ENCODE peak calls at places on chromosome 1, in four cellular contexts. Q, L, G and U are unnamed samples.

GRCh38 chr1:246583448-246584185 is 17.4 kb downstream of the CNST start:
- DNase-seq in Q (no peak), L (no peak), G (no peak), U (peak)

GRCh38 chr1:179079113-179079761 is 2.6 kb upstream of the TOR3A start:
- DNase-seq in Q (peak), L (peak), G (no peak), U (peak)

GRCh38 chr1:71303617-71304041 is 222.8 kb upstream of the ZRANB2 start:
- DNase-seq in Q (no peak), L (no peak), G (no peak), U (no peak)

GRCh38 chr1:226990133-226990716 is 50.1 kb downstream of the COQ8A start:
- DNase-seq in Q (peak), L (peak), G (no peak), U (peak)

GRCh38 chr1:83816836-83817235 is 182.1 kb downstream of the TTLL7 start:
- DNase-seq in Q (no peak), L (no peak), G (no peak), U (no peak)

GRCh38 chr1:52632732-52633290 is at the start of gene SHISAL2A:
- DNase-seq in Q (no peak), L (no peak), G (no peak), U (peak)

GRCh38 chr1:202084791-202085681 is 37.7 kb upstream of the GPR37L1 start:
- DNase-seq in Q (peak), L (no peak), G (peak), U (no peak)

GRCh38 chr1:240073097-240073496 is 18.6 kb upstream of the FMN2 start:
- DNase-seq in Q (no peak), L (no peak), G (no peak), U (no peak)

GRCh38 chr1:91402023-91402422 is 2.6 kb downstream of the HFM1 start:
- DNase-seq in Q (peak), L (no peak), G (no peak), U (no peak)

GRCh38 chr1:29343476-29343875 is 107.2 kb downstream of the PTPRU start:
- DNase-seq in Q (no peak), L (no peak), G (no peak), U (no peak)

GRCh38 chr1:59013276-59013927 is 229.6 kb upstream of the JUN start:
- DNase-seq in Q (no peak), L (peak), G (no peak), U (peak)

GRCh38 chr1:169466259-169467230 is 19.2 kb downstream of the SLC19A2 start:
- DNase-seq in Q (peak), L (no peak), G (no peak), U (peak)

GRCh38 chr1:198890531-198890930 is 251.7 kb downstream of the PTPRC start:
- DNase-seq in Q (no peak), L (no peak), G (no peak), U (no peak)

GRCh38 chr1:211885746-211886522 is 55.4 kb upstream of the LPGAT1 start:
- DNase-seq in Q (no peak), L (no peak), G (no peak), U (no peak)

GRCh38 chr1:154856544-154856943 is 13.5 kb downstream of the KCNN3 start:
- DNase-seq in Q (no peak), L (no peak), G (no peak), U (no peak)

GRCh38 chr1:201598973-201599372 is 60.0 kb downstream of the NAV1 start:
- DNase-seq in Q (no peak), L (peak), G (no peak), U (no peak)

GRCh38 chr1:2255420-2256369 is 27.6 kb downstream of the SKI start:
- DNase-seq in Q (no peak), L (no peak), G (no peak), U (peak)

GRCh38 chr1:119209943-119210342 is 69.5 kb upstream of the WARS2 start:
- DNase-seq in Q (no peak), L (no peak), G (no peak), U (no peak)

GRCh38 chr1:15429701-15430149 is 8.5 kb upstream of the CTRC start:
- DNase-seq in Q (no peak), L (no peak), G (no peak), U (peak)

GRCh38 chr1:177586429-177586828 is 383.4 kb downstream of the SEC16B start:
- DNase-seq in Q (no peak), L (no peak), G (no peak), U (no peak)

GRCh38 chr1:94055459-94056122 is 65.4 kb downstream of the ABCA4 start:
- DNase-seq in Q (no peak), L (no peak), G (no peak), U (no peak)

GRCh38 chr1:163761898-163762297 is 440.1 kb downstream of the NUF2 start:
- DNase-seq in Q (no peak), L (no peak), G (no peak), U (no peak)

GRCh38 chr1:43077273-43077672 is 94.8 kb downstream of the EBNA1BP2 start:
- DNase-seq in Q (peak), L (no peak), G (no peak), U (no peak)

GRCh38 chr1:95325337-95325736 is 91.3 kb downstream of the RWDD3 start:
- DNase-seq in Q (no peak), L (no peak), G (no peak), U (no peak)

GRCh38 chr1:155196103-155196892 is 11.4 kb downstream of the THBS3 start:
- DNase-seq in Q (no peak), L (no peak), G (no peak), U (no peak)

GRCh38 chr1:19758227-19758830 is 41.4 kb downstream of the TMCO4 start:
- DNase-seq in Q (no peak), L (no peak), G (no peak), U (peak)

GRCh38 chr1:220575718-220576497 is 48.0 kb downstream of the MARK1 start:
- DNase-seq in Q (no peak), L (no peak), G (no peak), U (no peak)

GRCh38 chr1:27864264-27864895 is 8.0 kb upstream of the THEMIS2 start:
- DNase-seq in Q (no peak), L (no peak), G (no peak), U (peak)

GRCh38 chr1:218171302-218171893 is 113.7 kb upstream of the RRP15 start:
- DNase-seq in Q (no peak), L (no peak), G (no peak), U (no peak)

GRCh38 chr1:163922743-163923186 is 601.0 kb downstream of the NUF2 start:
- DNase-seq in Q (no peak), L (no peak), G (no peak), U (no peak)

GRCh38 chr1:70503358-70503757 is 92.3 kb downstream of the CTH start:
- DNase-seq in Q (no peak), L (no peak), G (no peak), U (no peak)

GRCh38 chr1:115337633-115338456 is at the start of gene NGF:
- DNase-seq in Q (no peak), L (peak), G (no peak), U (no peak)

GRCh38 chr1:48206371-48206770 is 16.1 kb upstream of the SLC5A9 start:
- DNase-seq in Q (no peak), L (no peak), G (no peak), U (no peak)

GRCh38 chr1:88731475-88731874 is 47.4 kb downstream of the PKN2 start:
- DNase-seq in Q (no peak), L (peak), G (no peak), U (peak)

GRCh38 chr1:157245823-157246222 is 107.6 kb upstream of the ETV3 start:
- DNase-seq in Q (no peak), L (no peak), G (no peak), U (no peak)

GRCh38 chr1:198639581-198640235 is 868 bp downstream of the PTPRC start:
- DNase-seq in Q (no peak), L (no peak), G (no peak), U (no peak)

GRCh38 chr1:223331301-223331700 is 32.7 kb downstream of the SUSD4 start:
- DNase-seq in Q (no peak), L (no peak), G (no peak), U (no peak)

GRCh38 chr1:156876281-156876680 is 15.6 kb downstream of the NTRK1 start:
- DNase-seq in Q (no peak), L (no peak), G (no peak), U (no peak)

DNA sequence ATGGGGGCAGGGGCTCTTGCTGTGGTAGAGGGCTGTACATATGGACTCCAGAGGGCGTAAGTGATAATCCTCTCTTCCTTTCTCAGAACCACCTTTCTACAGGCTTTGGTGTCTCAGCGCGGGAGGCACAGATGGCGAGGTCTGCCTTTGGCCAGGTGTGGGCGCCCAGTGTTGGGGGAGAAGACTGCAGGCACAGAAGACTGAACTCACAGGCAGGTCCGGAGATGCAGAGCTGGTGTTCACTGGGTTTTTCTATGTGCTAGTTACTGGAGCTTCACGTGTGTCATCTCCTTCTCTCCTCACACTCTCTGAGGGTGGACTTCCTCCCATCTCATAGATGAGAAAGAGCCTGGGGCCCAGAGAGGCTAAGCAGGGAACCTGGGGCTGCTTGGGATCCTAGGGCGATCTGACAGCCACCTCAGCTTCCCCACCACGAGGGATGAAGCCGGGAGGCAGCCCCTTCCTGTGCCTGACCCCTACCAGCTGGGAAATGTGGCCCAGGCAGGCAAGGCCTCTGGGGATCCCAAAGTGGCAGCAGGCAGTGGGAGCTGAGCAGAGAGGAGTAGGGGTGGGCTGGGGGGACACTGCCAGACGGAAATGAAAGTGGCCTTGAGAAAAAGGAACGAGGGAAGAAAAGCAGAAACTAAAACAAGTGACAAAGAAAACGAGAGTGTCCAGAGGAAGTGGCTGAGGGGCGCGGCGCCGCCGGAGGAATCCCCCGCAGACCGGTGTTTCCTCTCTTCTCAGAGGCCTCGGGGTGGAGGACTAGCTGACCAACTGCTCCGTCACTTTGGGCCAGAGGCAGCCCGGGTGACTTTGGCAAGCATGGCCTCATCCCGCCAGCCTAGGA is 191.6 kb downstream of the HIVEP3 start:
- DNase-seq in Q (no peak), L (peak), G (no peak), U (peak)
- TF ChIP-seq CTCF in Q (no peak), L (no peak), G (no peak), U (no peak)

GRCh38 chr1:170530972-170531757 is 801 bp upstream of the GORAB start:
- DNase-seq in Q (no peak), L (no peak), G (no peak), U (peak)
- TF ChIP-seq POLR2A in Q (no peak), L (no peak), G (no peak), U (no peak)

GRCh38 chr1:12078938-12079861 is 16.1 kb downstream of the TNFRSF8 start:
- DNase-seq in Q (peak), L (no peak), G (no peak), U (peak)
- TF ChIP-seq CTCF in Q (peak), L (no peak), G (no peak), U (peak)

GRCh38 chr1:210252621-210253041 is 20.0 kb downstream of the SERTAD4 start:
- DNase-seq in Q (no peak), L (peak), G (no peak), U (peak)
- TF ChIP-seq POLR2A in Q (no peak), L (no peak), G (no peak), U (no peak)